ENCODE peak calls at places on chromosomes 5 and 9, in seven cellular contexts. Y is cardiac muscle cell, J is cardiac fibroblast, Q is HAP-1, M is heart left ventricle, G is lower lobe of right lung, X is psoas muscle. Z is an unnamed sample.

GRCh38 chr5:65150599-65150998 is 331.1 kb downstream of the ADAMTS6 start:
- DNase-seq in Y (peak), J (no peak), Q (no peak), M (no peak), G (no peak), X (no peak), Z (no peak)

GRCh38 chr9:27414215-27414731 is 109.8 kb upstream of the IFNK start:
- DNase-seq in Y (no peak), J (no peak), Q (no peak), M (peak), G (peak), X (peak), Z (peak)

GRCh38 chr9:135051316-135052038 is 36.0 kb upstream of the OLFM1 start:
- DNase-seq in Y (no peak), J (no peak), Q (no peak), M (no peak), G (peak), X (no peak), Z (no peak)

GRCh38 chr9:130901498-130902203 is 5.0 kb upstream of the QRFP start:
- DNase-seq in Y (no peak), J (no peak), Q (no peak), M (no peak), G (no peak), X (no peak), Z (peak)

GRCh38 chr9:125743687-125744428 is 3.3 kb upstream of the PBX3 start:
- DNase-seq in Y (no peak), J (no peak), Q (no peak), M (no peak), G (no peak), X (no peak), Z (no peak)

GRCh38 chr9:35353731-35354365 is 136.1 kb upstream of the RUSC2 start:
- DNase-seq in Y (no peak), J (peak), Q (no peak), M (no peak), G (no peak), X (no peak), Z (no peak)

GRCh38 chr5:149156435-149157083 is 15.3 kb downstream of the ABLIM3 start:
- DNase-seq in Y (no peak), J (peak), Q (no peak), M (no peak), G (no peak), X (no peak), Z (no peak)

GRCh38 chr5:135894789-135895188 is 852 bp downstream of the IL9 start:
- DNase-seq in Y (no peak), J (no peak), Q (no peak), M (no peak), G (no peak), X (no peak), Z (no peak)

GRCh38 chr5:53481887-53482716 is 1.7 kb downstream of the FST start:
- DNase-seq in Y (peak), J (peak), Q (peak), M (peak), G (peak), X (peak), Z (peak)

GRCh38 chr9:17075758-17076485 is 58.9 kb upstream of the CNTLN start:
- DNase-seq in Y (no peak), J (no peak), Q (peak), M (no peak), G (no peak), X (no peak), Z (no peak)

GRCh38 chr5:125587631-125588030 is 835.6 kb upstream of the GRAMD2B start:
- DNase-seq in Y (no peak), J (peak), Q (no peak), M (no peak), G (no peak), X (no peak), Z (no peak)

GRCh38 chr9:138077898-138078540 is 200.4 kb downstream of the CACNA1B start:
- DNase-seq in Y (no peak), J (no peak), Q (no peak), M (no peak), G (no peak), X (no peak), Z (no peak)

GRCh38 chr5:32909207-32909606 is 198.1 kb downstream of the NPR3 start:
- DNase-seq in Y (no peak), J (peak), Q (no peak), M (no peak), G (no peak), X (no peak), Z (no peak)

GRCh38 chr5:55593115-55593472 is 58.3 kb upstream of the PLPP1 start:
- DNase-seq in Y (no peak), J (no peak), Q (no peak), M (no peak), G (no peak), X (no peak), Z (no peak)

GRCh38 chr9:123016631-123017030 is 16.8 kb upstream of the GPR21 start:
- DNase-seq in Y (no peak), J (no peak), Q (no peak), M (no peak), G (no peak), X (no peak), Z (no peak)

GRCh38 chr9:130421802-130422276 is 22.9 kb upstream of the ASS1 start:
- DNase-seq in Y (no peak), J (peak), Q (no peak), M (no peak), G (no peak), X (no peak), Z (no peak)

GRCh38 chr9:85723220-85723619 is 18.5 kb downstream of the AGTPBP1 start:
- DNase-seq in Y (no peak), J (no peak), Q (peak), M (no peak), G (no peak), X (no peak), Z (peak)

DNA sequence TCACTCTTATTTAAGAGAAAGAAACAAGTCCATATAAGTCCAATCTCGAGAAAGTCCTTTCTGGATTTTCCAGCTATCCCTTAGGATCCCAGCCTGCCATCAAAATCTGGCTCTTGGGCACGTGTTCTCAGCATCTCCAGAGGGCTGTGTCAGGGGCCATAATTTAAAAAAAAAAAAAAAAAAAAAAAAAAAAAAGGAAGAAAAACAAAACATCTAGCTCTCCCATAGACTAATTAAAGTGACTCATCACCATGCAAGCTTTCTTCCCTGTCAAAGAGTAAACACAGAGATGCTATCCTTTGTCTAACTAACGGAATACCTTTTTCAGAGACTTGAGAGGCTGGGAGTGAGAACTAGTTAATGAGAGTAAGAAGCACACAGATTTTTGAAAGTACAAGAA is 44.9 kb upstream of the MYO10 start:
- DNase-seq in Y (no peak), J (peak), Q (no peak), M (no peak), G (no peak), X (no peak), Z (no peak)
- H3K4me3 ChIP-seq in Y (no peak), J (no peak), Q (no peak), M (no peak), G (no peak), X (no peak), Z (no peak)

GRCh38 chr5:56763182-56763581 is 52.2 kb upstream of the MAP3K1 start:
- DNase-seq in Y (no peak), J (no peak), Q (no peak), M (no peak), G (no peak), X (no peak), Z (no peak)

GRCh38 chr5:56766926-56767325 is 48.4 kb upstream of the MAP3K1 start:
- DNase-seq in Y (no peak), J (no peak), Q (no peak), M (no peak), G (no peak), X (no peak), Z (no peak)

GRCh38 chr5:56761486-56761885 is 53.9 kb upstream of the MAP3K1 start:
- DNase-seq in Y (no peak), J (no peak), Q (no peak), M (no peak), G (no peak), X (no peak), Z (no peak)

GRCh38 chr5:56760723-56761122 is 54.6 kb upstream of the MAP3K1 start:
- DNase-seq in Y (no peak), J (peak), Q (peak), M (peak), G (no peak), X (no peak), Z (no peak)

DNA sequence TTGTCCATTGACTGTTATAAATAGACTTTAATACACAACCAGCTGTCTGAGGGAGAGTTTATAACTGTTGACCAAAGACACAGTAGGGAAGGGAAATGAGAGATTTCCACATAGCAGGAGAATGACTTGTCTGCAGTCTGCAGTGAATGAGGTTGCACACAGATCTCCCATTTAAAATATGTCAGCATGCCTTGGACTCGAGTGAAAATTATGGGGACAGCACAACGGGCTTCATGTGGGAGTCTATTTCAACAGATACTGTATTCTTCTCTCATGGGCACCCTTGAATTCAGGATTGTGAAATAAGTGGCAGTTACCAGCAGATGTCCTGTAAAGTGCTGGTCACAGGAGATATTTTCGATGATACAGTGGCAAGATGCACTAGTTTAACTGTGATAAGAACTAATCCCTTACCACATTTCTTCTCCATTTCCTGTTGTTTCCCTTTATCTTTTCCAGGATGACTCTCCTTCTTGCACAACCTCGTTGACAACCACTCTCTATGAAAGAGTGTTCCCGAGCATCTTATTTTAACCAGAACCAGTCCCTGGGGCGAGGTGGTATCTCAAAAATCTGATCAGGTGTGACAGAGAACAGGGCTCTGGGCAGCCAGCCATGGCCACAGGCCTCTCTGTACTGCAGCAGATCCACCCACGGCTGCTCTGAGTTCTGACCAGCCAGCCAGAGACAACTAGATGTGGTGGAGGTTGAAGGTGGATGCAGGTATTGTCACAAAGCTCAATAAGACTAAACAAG is 51.5 kb upstream of the MAP3K1 start:
- DNase-seq in Y (no peak), J (peak), Q (no peak), M (no peak), G (no peak), X (no peak), Z (no peak)
- H3K4me3 ChIP-seq in Y (no peak), J (no peak), Q (no peak), M (no peak), G (no peak), X (no peak), Z (no peak)

GRCh38 chr9:33748633-33749304 is 46.6 kb upstream of the PRSS3 start:
- DNase-seq in Y (no peak), J (no peak), Q (no peak), M (no peak), G (no peak), X (no peak), Z (no peak)

GRCh38 chr9:33752130-33752637 is 43.2 kb upstream of the PRSS3 start:
- DNase-seq in Y (no peak), J (no peak), Q (no peak), M (no peak), G (no peak), X (no peak), Z (no peak)

GRCh38 chr9:33750307-33750838 is 45.0 kb upstream of the PRSS3 start:
- DNase-seq in Y (peak), J (no peak), Q (no peak), M (no peak), G (no peak), X (no peak), Z (peak)

GRCh38 chr9:33750839-33751339 is 44.5 kb upstream of the PRSS3 start:
- DNase-seq in Y (peak), J (no peak), Q (no peak), M (no peak), G (no peak), X (no peak), Z (no peak)

GRCh38 chr9:33751536-33752129 is 43.7 kb upstream of the PRSS3 start:
- DNase-seq in Y (no peak), J (no peak), Q (no peak), M (no peak), G (no peak), X (no peak), Z (peak)
- H3K4me3 ChIP-seq in Y (no peak), J (peak), Q (no peak), M (no peak), G (no peak), X (no peak), Z (peak)

DNA sequence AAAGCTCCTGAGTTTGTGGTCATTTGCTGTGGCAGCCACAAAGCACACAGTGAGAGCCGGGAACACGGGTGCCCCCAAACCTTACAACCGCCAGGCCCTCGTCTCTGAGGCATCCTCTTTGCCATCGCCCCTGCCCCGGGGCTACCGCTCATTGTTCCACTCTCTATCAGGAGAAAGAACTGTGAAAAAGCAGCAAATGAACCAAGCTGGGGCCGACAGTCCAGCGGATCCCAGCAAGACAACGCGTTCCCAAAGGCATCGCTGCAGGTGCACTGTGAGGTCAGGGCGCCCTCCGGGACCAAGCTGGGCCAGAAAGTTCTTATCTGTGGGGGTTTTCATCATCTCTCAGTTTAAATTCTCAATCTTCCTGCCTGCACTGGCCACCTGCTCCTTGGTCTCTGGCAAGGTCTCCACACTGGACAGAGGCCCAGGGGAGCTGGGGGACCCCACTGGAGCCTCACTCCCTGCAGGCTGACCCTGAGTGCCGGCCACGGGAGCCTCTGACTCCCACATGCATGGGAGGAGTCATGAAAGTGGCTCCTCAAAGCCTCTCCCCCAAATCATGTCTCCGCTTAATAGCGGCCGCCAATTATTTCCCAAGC is 32.1 kb downstream of the VAV2 start:
- DNase-seq in Y (no peak), J (no peak), Q (peak), M (peak), G (peak), X (peak), Z (no peak)
- H3K4me3 ChIP-seq in Y (no peak), J (no peak), Q (no peak), M (no peak), G (no peak), X (no peak), Z (no peak)

GRCh38 chr9:133993635-133994253 is 1.6 kb upstream of the VAV2 start:
- DNase-seq in Y (no peak), J (no peak), Q (no peak), M (no peak), G (no peak), X (no peak), Z (no peak)

GRCh38 chr9:133992780-133993634 is 883 bp upstream of the VAV2 start:
- DNase-seq in Y (peak), J (peak), Q (peak), M (peak), G (peak), X (peak), Z (peak)

GRCh38 chr9:133991964-133992779 is at the start of gene VAV2:
- DNase-seq in Y (peak), J (peak), Q (peak), M (peak), G (peak), X (peak), Z (peak)

GRCh38 chr9:133995012-133995896 is 3.1 kb upstream of the VAV2 start:
- DNase-seq in Y (no peak), J (no peak), Q (peak), M (no peak), G (no peak), X (peak), Z (no peak)

DNA sequence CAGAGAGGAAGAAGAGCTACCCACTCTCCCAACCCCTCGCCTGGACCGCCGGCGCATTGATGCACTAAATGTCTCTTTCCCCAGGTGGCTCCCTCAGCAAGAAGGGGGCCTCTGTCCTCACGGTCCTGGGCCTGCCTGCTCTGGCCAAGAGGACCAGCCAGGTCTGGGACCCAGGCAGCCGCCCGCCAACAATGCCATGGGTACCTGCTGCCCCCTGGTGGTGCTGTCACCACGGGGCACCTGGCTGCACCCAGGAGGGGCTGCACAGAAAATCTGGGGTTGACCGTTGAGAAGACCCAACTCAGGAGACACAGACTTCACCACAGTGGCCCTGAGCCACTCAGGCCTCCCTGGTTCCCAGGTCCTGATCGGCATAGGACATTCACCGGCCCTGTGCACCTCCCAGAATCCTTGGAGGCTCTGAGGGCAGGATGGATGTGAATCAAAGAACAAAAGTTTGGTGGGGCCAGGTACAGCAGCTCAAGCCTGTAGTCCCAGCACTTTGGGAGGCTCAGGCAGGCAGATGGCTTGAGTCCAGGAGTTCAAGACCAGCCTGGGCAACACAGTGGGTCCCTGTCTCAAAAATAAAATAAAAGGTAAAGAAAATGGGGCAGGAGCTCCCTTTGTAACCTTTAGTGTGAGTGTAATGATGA is 2.4 kb upstream of the VAV2 start:
- DNase-seq in Y (peak), J (peak), Q (peak), M (peak), G (peak), X (peak), Z (peak)
- H3K4me3 ChIP-seq in Y (no peak), J (no peak), Q (no peak), M (no peak), G (peak), X (no peak), Z (no peak)

GRCh38 chr5:116759860-116760644 is 185.4 kb upstream of the SEMA6A start:
- DNase-seq in Y (no peak), J (peak), Q (no peak), M (no peak), G (no peak), X (peak), Z (no peak)
- H3K4me3 ChIP-seq in Y (no peak), J (no peak), Q (no peak), M (no peak), G (no peak), X (no peak), Z (no peak)

GRCh38 chr9:118058227-118058626 is 354.0 kb downstream of the TLR4 start:
- DNase-seq in Y (no peak), J (no peak), Q (no peak), M (no peak), G (no peak), X (no peak), Z (no peak)
- H3K4me3 ChIP-seq in Y (no peak), J (no peak), Q (no peak), M (no peak), G (no peak), X (no peak), Z (no peak)

GRCh38 chr9:89535461-89535860 is 37.5 kb upstream of the SEMA4D start:
- DNase-seq in Y (no peak), J (no peak), Q (no peak), M (no peak), G (no peak), X (no peak), Z (no peak)
- H3K4me3 ChIP-seq in Y (no peak), J (no peak), Q (no peak), M (no peak), G (no peak), X (no peak), Z (no peak)

DNA sequence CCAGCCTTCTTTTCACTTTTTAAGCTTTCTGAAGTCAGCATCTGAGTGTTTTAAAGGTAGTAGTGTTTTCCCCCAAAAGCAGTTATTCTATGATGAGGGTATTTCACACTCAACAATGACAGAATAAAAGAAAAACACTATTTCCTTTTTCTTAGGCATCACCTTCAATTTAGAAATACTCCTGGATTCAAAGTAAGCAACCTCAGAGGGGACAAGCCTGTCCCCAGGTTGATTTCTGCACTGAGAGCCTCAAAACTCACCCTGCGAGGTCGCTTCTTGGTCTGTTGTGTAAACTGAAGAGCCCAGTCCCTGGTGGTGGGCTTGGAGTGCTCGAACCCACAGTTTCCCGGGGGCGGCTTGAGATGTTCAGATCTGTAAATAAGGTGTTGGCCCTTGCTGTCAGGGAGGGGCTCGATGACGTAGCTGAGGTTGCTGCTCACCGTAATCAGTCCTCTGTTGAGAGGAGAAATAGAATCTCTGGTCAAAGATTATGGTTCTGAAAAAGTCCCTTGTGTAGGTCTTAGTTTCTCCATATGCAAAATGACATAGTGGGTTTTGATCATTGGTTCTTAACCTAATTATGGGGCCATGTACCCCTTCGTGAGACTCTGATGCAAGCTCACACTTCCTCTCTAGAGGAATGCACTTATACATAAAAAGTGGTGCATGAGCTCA is 55.9 kb downstream of the ADAM19 start:
- DNase-seq in Y (no peak), J (no peak), Q (no peak), M (no peak), G (no peak), X (no peak), Z (no peak)
- H3K4me3 ChIP-seq in Y (no peak), J (no peak), Q (no peak), M (no peak), G (no peak), X (no peak), Z (no peak)

GRCh38 chr9:116152390-116152789 is 1.2 kb upstream of the PAPPA start:
- DNase-seq in Y (peak), J (no peak), Q (no peak), M (no peak), G (no peak), X (no peak), Z (no peak)

GRCh38 chr9:116153765-116154333 is at the start of gene PAPPA:
- DNase-seq in Y (no peak), J (no peak), Q (no peak), M (no peak), G (no peak), X (no peak), Z (no peak)

GRCh38 chr9:116154334-116154975 is 864 bp downstream of the PAPPA start:
- DNase-seq in Y (peak), J (no peak), Q (peak), M (no peak), G (no peak), X (peak), Z (no peak)

GRCh38 chr9:116151966-116152381 is 1.6 kb upstream of the PAPPA start:
- DNase-seq in Y (no peak), J (peak), Q (no peak), M (no peak), G (no peak), X (no peak), Z (no peak)

GRCh38 chr9:116152941-116153764 is 438 bp upstream of the PAPPA start:
- DNase-seq in Y (no peak), J (peak), Q (no peak), M (no peak), G (no peak), X (no peak), Z (no peak)
- H3K4me3 ChIP-seq in Y (peak), J (peak), Q (no peak), M (peak), G (peak), X (peak), Z (no peak)

Z was measured in colonic mucosa.